ENCODE peak calls at places on chromosomes 11 and 22, in ten cellular contexts. X is psoas muscle; G is Peyer's patch; W is K562; R is right lobe of liver; M is CD4-positive, alpha-beta T cell; S is lower lobe of right lung; F is brain microvascular endothelial cell; T is heart right ventricle; B is ovary. J is an unnamed sample.

GRCh38 chr11:72240461-72241289 is 3.3 kb downstream of the PHOX2A start:
- DNase-seq in X (no peak), G (no peak), W (no peak), R (no peak), M (no peak), S (no peak), F (no peak), T (peak; percentile 12), B (no peak), J (peak; percentile 62)

GRCh38 chr22:27687984-27688545 is 113.5 kb downstream of the MN1 start:
- DNase-seq in X (no peak), G (no peak), W (no peak), R (no peak), M (no peak), S (no peak), F (no peak), T (no peak), B (no peak), J (no peak)

GRCh38 chr22:35888181-35888870 is 140.3 kb downstream of the RBFOX2 start:
- DNase-seq in X (no peak), G (no peak), W (no peak), R (no peak), M (no peak), S (no peak), F (no peak), T (no peak), B (no peak), J (no peak)

GRCh38 chr11:132402056-132402684 is 1031.8 kb downstream of the NTM start:
- DNase-seq in X (no peak), G (no peak), W (no peak), R (peak; percentile 38), M (no peak), S (no peak), F (peak; percentile 57), T (peak; percentile 17), B (no peak), J (no peak)

GRCh38 chr22:36386351-36386899 is 1.3 kb downstream of the MYH9 start:
- DNase-seq in X (peak; percentile 60), G (peak; percentile 74), W (no peak), R (peak; percentile 55), M (no peak), S (peak; percentile 66), F (no peak), T (no peak), B (no peak), J (peak; percentile 79)

GRCh38 chr11:95299078-95299611 is 68.1 kb upstream of the SESN3 start:
- DNase-seq in X (no peak), G (no peak), W (no peak), R (no peak), M (no peak), S (no peak), F (no peak), T (no peak), B (no peak), J (no peak)

GRCh38 chr11:123640677-123641494 is 13.5 kb downstream of the SCN3B start:
- DNase-seq in X (peak; percentile 73), G (peak; percentile 69), W (peak; percentile 70), R (peak; percentile 28), M (peak; percentile 28), S (no peak), F (peak; percentile 22), T (peak; percentile 19), B (no peak), J (peak; percentile 71)

GRCh38 chr22:49619301-49619700 is 208.4 kb downstream of the BRD1 start:
- DNase-seq in X (no peak), G (no peak), W (no peak), R (no peak), M (no peak), S (peak; percentile 28), F (no peak), T (no peak), B (peak; percentile 2), J (peak; percentile 52)

GRCh38 chr11:78418584-78419211 is 1.1 kb upstream of the GAB2 start:
- DNase-seq in X (no peak), G (no peak), W (no peak), R (no peak), M (no peak), S (no peak), F (peak; percentile 2), T (no peak), B (no peak), J (no peak)

DNA sequence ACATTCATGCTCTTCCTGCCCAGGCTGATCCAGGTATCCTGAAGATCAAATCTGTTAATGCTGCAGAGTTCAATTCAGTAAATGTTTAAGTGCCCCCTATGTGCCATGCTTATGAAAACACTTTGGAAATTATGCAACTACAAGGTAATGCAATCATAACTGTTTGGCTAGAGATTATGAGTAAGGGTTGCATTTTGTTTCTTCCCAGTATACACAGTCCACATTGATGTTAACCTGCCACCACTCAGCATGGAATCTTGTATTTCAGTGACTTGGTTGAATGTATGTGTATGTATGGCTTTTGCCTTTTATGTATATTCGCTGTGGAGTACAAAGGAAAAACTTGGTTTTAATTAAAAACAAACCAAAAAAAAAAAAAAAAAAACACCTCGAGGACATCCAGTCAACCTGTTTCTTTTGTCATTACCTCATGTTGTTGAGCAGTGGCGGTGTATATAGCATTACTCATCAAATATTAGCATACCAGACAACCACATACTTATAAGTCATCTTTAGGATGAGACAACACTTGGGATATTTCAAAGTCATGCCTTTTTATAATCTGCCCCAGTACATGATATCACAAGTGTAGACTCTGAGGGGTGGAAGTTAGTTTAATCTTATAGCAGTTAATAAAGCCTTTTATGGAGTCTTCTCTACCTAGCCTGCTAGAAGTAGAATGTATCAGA is 86.1 kb upstream of the HORMAD2 start:
- DNase-seq in X (no peak), G (no peak), W (no peak), R (no peak), M (no peak), S (no peak), F (peak; percentile 79), T (no peak), B (no peak), J (no peak)
- TF ChIP-seq CTCF in X (no peak), G (no peak), W (no peak), R (peak; percentile 39), M (no peak), S (no peak), F (no peak), T (no peak), B (no peak), J (peak; percentile 14)

GRCh38 chr11:9136731-9137130 is 45.3 kb upstream of the SCUBE2 start:
- DNase-seq in X (no peak), G (no peak), W (no peak), R (no peak), M (no peak), S (no peak), F (no peak), T (no peak), B (no peak), J (no peak)
- H3K27ac ChIP-seq in X (no peak overlapping the region), G (no peak overlapping the region), W (no peak overlapping the region), R (no peak overlapping the region), M (no peak overlapping the region), S (no peak overlapping the region), F (no peak overlapping the region), T (no peak overlapping the region), B (no peak overlapping the region), J (peak overlapping the region; percentile 67)

DNA sequence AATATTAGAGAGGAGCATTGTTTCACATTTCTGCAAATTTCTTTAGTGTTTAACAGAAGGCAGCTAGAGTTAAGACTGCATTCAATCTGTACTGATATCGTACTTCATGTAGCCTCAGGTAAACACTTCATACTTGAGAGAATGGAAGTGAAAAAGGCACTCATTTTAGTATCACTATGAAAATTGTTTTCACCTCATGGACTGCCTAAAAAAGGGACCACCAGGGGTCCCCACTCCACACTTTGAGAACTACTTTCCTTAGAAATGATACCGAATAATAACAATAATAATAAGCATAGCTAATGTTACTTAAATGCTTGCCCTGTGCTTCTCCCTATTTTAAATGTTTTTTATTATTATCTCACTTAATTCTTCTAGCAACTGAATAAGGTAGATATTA is 95.1 kb downstream of the BLID start:
- DNase-seq in X (no peak), G (no peak), W (no peak), R (no peak), M (no peak), S (no peak), F (peak; percentile 32), T (no peak), B (no peak), J (no peak)
- TF ChIP-seq CTCF in X (peak; percentile 45), G (no peak), W (no peak), R (peak; percentile 28), M (no peak), S (no peak), F (peak; percentile 72), T (peak; percentile 56), B (no peak), J (peak; percentile 45)

DNA sequence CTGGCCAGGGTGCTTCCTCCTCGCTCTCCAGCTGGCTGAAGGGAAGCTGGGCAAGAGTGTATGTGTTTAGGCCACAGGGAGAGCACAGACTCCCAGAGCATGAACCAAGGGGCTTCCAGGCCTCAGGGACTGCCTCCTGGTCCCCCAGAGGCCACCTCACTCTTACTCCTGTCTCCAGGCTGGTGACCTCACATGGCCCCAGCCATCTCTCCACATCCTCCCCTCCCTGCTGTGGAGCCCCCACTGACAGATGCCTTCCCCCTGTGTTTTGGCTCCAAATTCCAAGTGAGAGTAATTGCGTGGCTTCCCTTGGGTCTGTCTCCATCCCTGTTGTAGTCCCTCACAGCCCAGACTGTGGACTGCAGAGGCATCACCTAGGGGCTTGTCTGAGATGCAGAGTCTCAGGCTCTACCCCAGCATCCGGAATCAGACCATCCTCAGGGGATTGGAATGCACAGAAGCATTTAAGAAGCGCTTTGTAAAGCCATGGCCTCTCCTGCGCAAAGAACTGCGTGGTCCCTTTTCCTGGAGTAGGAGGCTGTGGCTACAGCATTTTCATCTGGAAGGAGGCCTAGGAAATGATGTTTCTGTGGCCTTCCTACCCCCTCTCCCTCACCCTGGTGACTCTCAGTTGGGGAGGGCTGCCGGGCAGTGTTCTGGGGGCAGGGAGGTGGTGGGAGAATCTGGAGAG is 91.1 kb downstream of the ATXN10 start:
- DNase-seq in X (no peak), G (no peak), W (no peak), R (no peak), M (no peak), S (no peak), F (no peak), T (no peak), B (no peak), J (no peak)
- H3K27ac ChIP-seq in X (no peak overlapping the region), G (no peak overlapping the region), W (no peak overlapping the region), R (no peak overlapping the region), M (no peak overlapping the region), S (no peak overlapping the region), F (no peak overlapping the region), T (no peak overlapping the region), B (no peak overlapping the region), J (no peak overlapping the region)

DNA sequence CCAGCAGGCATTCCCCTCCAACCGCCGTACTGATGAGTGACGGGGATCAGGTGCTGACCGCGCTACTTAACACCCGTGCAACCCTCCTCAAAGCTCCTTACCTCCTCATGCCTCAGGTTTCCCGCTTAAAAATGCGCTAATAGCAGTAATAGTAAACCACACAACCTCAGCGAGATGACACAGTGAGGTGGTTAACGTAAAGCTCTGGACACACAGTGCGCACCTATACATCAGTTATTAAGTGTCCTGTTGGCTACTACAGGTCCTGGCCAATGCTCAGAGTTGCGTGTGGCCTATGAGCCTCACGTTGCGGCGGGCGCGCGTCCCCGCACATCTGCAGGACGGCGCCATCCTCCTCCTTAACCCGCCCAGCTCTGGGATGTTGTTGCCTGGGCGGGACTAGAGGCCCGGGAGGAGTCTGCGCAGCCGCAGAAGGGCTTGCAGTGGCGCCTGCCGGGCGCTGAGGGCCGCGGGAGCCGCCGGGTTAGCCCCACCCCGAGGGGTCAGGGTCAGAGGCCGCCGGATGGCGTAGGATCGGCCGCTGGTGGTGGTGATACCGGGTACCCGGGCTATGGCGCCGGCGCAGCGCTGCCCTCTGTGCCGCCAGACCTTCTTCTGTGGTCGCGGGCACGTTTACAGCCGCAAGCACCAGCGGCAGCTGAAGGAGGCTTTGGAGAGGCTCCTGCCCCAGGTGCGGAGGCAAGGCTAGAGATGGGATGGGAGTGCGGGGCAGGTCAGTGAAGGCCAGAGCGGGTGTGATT is at the start of gene CENATAC:
- DNase-seq in X (peak; percentile 98), G (peak; percentile 98), W (peak; percentile 99), R (peak; percentile 98), M (peak; percentile 92), S (peak; percentile 98), F (peak; percentile 80), T (peak; percentile 96), B (peak; percentile 95), J (peak; percentile 99)
- TF ChIP-seq CTCF in X (no peak), G (no peak), W (peak; percentile 16), R (peak; percentile 10), M (no peak), S (peak; percentile 23), F (no peak), T (peak; percentile 30), B (no peak), J (peak; percentile 24)